ENCODE peak calls at places on chromosomes 6 and 20, in six cellular contexts. W is spleen; N is bronchial epithelial cell; Z is naive thymus-derived CD4-positive, alpha-beta T cell; D is caudate nucleus; F is CD8-positive, alpha-beta T cell. O is an unnamed sample.

GRCh38 chr6:124741341-124741740 is 220.9 kb upstream of the RNF217 start:
- DNase-seq in W (no peak), N (peak; percentile 85), Z (no peak), D (no peak), F (no peak), O (no peak)

GRCh38 chr20:49964964-49965780 is 17.6 kb upstream of the SNAI1 start:
- DNase-seq in W (peak; percentile 71), N (peak; percentile 36), Z (no peak), D (no peak), F (no peak), O (no peak)

GRCh38 chr20:49627329-49627761 is 59.4 kb upstream of the PTGIS start:
- DNase-seq in W (no peak), N (no peak), Z (no peak), D (no peak), F (no peak), O (no peak)

GRCh38 chr6:14035448-14035847 is 82.1 kb upstream of the CD83 start:
- DNase-seq in W (no peak), N (peak; percentile 27), Z (no peak), D (no peak), F (no peak), O (no peak)

GRCh38 chr20:36573103-36573797 is at the start of gene TGIF2:
- DNase-seq in W (peak; percentile 96), N (peak; percentile 55), Z (peak; percentile 86), D (peak; percentile 4), F (peak; percentile 93), O (peak; percentile 87)

GRCh38 chr20:10658051-10658823 is 15.6 kb downstream of the JAG1 start:
- DNase-seq in W (no peak), N (no peak), Z (no peak), D (no peak), F (no peak), O (no peak)

GRCh38 chr20:24765316-24766142 is 183.5 kb upstream of the CST7 start:
- DNase-seq in W (peak; percentile 59), N (no peak), Z (no peak), D (no peak), F (no peak), O (no peak)

GRCh38 chr20:61454053-61454452 is 202.0 kb downstream of the CDH4 start:
- DNase-seq in W (no peak), N (no peak), Z (no peak), D (no peak), F (no peak), O (no peak)

GRCh38 chr6:75930954-75931689 is 141.3 kb downstream of the IMPG1 start:
- DNase-seq in W (no peak), N (no peak), Z (no peak), D (no peak), F (no peak), O (no peak)

GRCh38 chr6:116126032-116126431 is at the start of gene COL10A1:
- DNase-seq in W (no peak), N (no peak), Z (no peak), D (no peak), F (no peak), O (no peak)

GRCh38 chr20:32285621-32286334 is 8.3 kb downstream of the KIF3B start:
- DNase-seq in W (no peak), N (no peak), Z (peak; percentile 44), D (no peak), F (peak; percentile 38), O (peak; percentile 43)

GRCh38 chr6:7542878-7543394 is 1.5 kb downstream of the DSP start:
- DNase-seq in W (peak; percentile 82), N (peak; percentile 67), Z (no peak), D (no peak), F (no peak), O (no peak)

GRCh38 chr6:132236744-132237143 is 164.5 kb downstream of the MOXD1 start:
- DNase-seq in W (no peak), N (no peak), Z (no peak), D (no peak), F (no peak), O (no peak)

GRCh38 chr6:95654176-95654575 is 76.8 kb downstream of the MANEA start:
- DNase-seq in W (no peak), N (no peak), Z (no peak), D (no peak), F (no peak), O (no peak)

GRCh38 chr6:151807513-151808330 is at the start of gene ESR1:
- DNase-seq in W (peak; percentile 76), N (peak; percentile 25), Z (peak; percentile 23), D (no peak), F (no peak), O (no peak)

GRCh38 chr20:49888341-49889244 is 26.7 kb downstream of the SPATA2 start:
- DNase-seq in W (peak; percentile 81), N (peak; percentile 34), Z (peak; percentile 55), D (peak; percentile 71), F (peak; percentile 58), O (peak; percentile 46)

GRCh38 chr6:5537967-5538366 is 276.7 kb downstream of the FARS2 start:
- DNase-seq in W (no peak), N (peak; percentile 44), Z (no peak), D (no peak), F (no peak), O (no peak)

GRCh38 chr6:116580198-116580597 is 8.9 kb downstream of the RWDD1 start:
- DNase-seq in W (no peak), N (no peak), Z (no peak), D (no peak), F (no peak), O (no peak)

GRCh38 chr6:31193206-31193605 is 22.7 kb upstream of the POU5F1 start:
- DNase-seq in W (no peak), N (no peak), Z (no peak), D (no peak), F (no peak), O (no peak)

GRCh38 chr6:146795734-146796133 is 197.0 kb downstream of the ADGB start:
- DNase-seq in W (no peak), N (no peak), Z (no peak), D (no peak), F (no peak), O (no peak)

GRCh38 chr6:136312975-136313374 is 23.3 kb upstream of the BCLAF1 start:
- DNase-seq in W (no peak), N (peak; percentile 78), Z (no peak), D (no peak), F (no peak), O (no peak)

GRCh38 chr20:35992713-35993335 is 24.4 kb downstream of the CNBD2 start:
- DNase-seq in W (peak; percentile 79), N (peak; percentile 52), Z (peak; percentile 29), D (peak; percentile 10), F (no peak), O (peak; percentile 64)

GRCh38 chr20:49420292-49420691 is 62.2 kb downstream of the KCNB1 start:
- DNase-seq in W (no peak), N (peak; percentile 21), Z (no peak), D (no peak), F (no peak), O (no peak)

GRCh38 chr6:167558213-167558869 is 233.5 kb downstream of the TTLL2 start:
- DNase-seq in W (no peak), N (no peak), Z (no peak), D (no peak), F (no peak), O (no peak)